ENCODE peak calls at places on chromosomes 1 and 21, in six cellular contexts. U is NCI-H446; D is EL; B is GM06990; I is CD8-positive, alpha-beta memory T cell; Q is epithelial cell of esophagus. V is an unnamed sample.
A peak's percentile ranks its signal among the peaks of the same experiment; 100 is the strongest.

GRCh38 chr1:155015527-155016230 is 13.1 kb downstream of the ZBTB7B start:
- DNase-seq in D (no peak), B (no peak), Q (no peak), I (no peak), U (no peak), V (no peak)

GRCh38 chr1:119635801-119636390 is 12.2 kb downstream of the ZNF697 start:
- DNase-seq in D (peak; percentile 68), U (no peak), Q (peak; percentile 62), I (no peak), B (no peak), V (no peak)

GRCh38 chr1:214187933-214188332 is 93.0 kb upstream of the SMYD2 start:
- DNase-seq in I (no peak), Q (no peak), B (no peak), D (no peak), U (no peak), V (no peak)

GRCh38 chr1:89539135-89539534 is 14.5 kb downstream of the LRRC8B start:
- DNase-seq in D (no peak), I (no peak), Q (no peak), U (no peak), B (no peak), V (no peak)

GRCh38 chr1:26626994-26627393 is 68.8 kb upstream of the ARID1A start:
- DNase-seq in U (no peak), I (no peak), D (peak; percentile 16), Q (no peak), B (no peak), V (no peak)

GRCh38 chr1:221162352-221162751 is 283.1 kb downstream of the HLX start:
- DNase-seq in D (no peak), I (no peak), B (no peak), U (no peak), Q (no peak), V (peak; percentile 24)

GRCh38 chr1:52534928-52535764 is 17.7 kb downstream of the TUT4 start:
- DNase-seq in D (peak; percentile 27), B (no peak), U (no peak), I (no peak), Q (no peak), V (no peak)

GRCh38 chr1:1208713-1209433 is 2.5 kb upstream of the TNFRSF18 start:
- DNase-seq in D (peak; percentile 36), Q (no peak), I (peak; percentile 1), B (peak; percentile 41), U (no peak), V (no peak)

GRCh38 chr1:172397221-172397620 is 23.3 kb upstream of the C1orf105 start:
- DNase-seq in Q (peak; percentile 77), U (no peak), D (no peak), B (peak; percentile 28), I (no peak), V (peak; percentile 36)

GRCh38 chr1:38360807-38361206 is 314.2 kb upstream of the POU3F1 start:
- DNase-seq in Q (no peak), U (no peak), B (no peak), D (no peak), I (no peak), V (no peak)

GRCh38 chr1:3463891-3464648 is 9.6 kb downstream of the ARHGEF16 start:
- DNase-seq in U (no peak), D (no peak), Q (no peak), B (no peak), I (no peak), V (no peak)

GRCh38 chr21:44456207-44456914 is 1.1 kb downstream of the LRRC3 start:
- DNase-seq in I (no peak), Q (no peak), B (no peak), U (no peak), D (no peak), V (no peak)

GRCh38 chr1:80847904-80848303 is 952.8 kb upstream of the ADGRL2 start:
- DNase-seq in Q (no peak), U (no peak), B (no peak), I (no peak), D (no peak), V (no peak)

GRCh38 chr1:181102841-181103240 is 14.3 kb downstream of the IER5 start:
- DNase-seq in Q (no peak), D (peak; percentile 31), I (no peak), U (no peak), B (no peak), V (no peak)

GRCh38 chr1:229769006-229769405 is 143.0 kb downstream of the URB2 start:
- DNase-seq in Q (no peak), B (no peak), D (no peak), I (no peak), U (no peak), V (no peak)

GRCh38 chr1:89489037-89489729 is 35.4 kb upstream of the LRRC8B start:
- DNase-seq in D (peak; percentile 24), Q (peak; percentile 41), B (no peak), U (no peak), I (no peak), V (peak; percentile 25)

GRCh38 chr1:78387872-78388271 is 102.9 kb upstream of the PTGFR start:
- DNase-seq in B (no peak), D (no peak), U (no peak), I (no peak), Q (no peak), V (no peak)

GRCh38 chr1:29428997-29429396 is 192.7 kb downstream of the PTPRU start:
- DNase-seq in B (no peak), D (no peak), Q (no peak), I (no peak), U (no peak), V (no peak)

GRCh38 chr1:88612299-88612698 is 71.8 kb upstream of the PKN2 start:
- DNase-seq in U (no peak), I (no peak), Q (no peak), B (no peak), D (no peak), V (no peak)

GRCh38 chr21:45125347-45125746 is 51.0 kb downstream of the ADARB1 start:
- DNase-seq in D (no peak), I (no peak), B (no peak), Q (no peak), U (no peak), V (no peak)

GRCh38 chr1:31878018-31878417 is 60.1 kb downstream of the PTP4A2 start:
- DNase-seq in B (peak; percentile 26), I (no peak), D (no peak), Q (no peak), U (no peak), V (no peak)

GRCh38 chr21:29939859-29940245 is at the start of gene GRIK1:
- DNase-seq in B (no peak), Q (peak; percentile 15), U (no peak), I (no peak), D (no peak), V (no peak)

GRCh38 chr1:187229496-187229895 is 400.7 kb downstream of the PLA2G4A start:
- DNase-seq in I (no peak), U (no peak), B (no peak), D (no peak), Q (no peak), V (no peak)

GRCh38 chr1:198201956-198202784 is 45.4 kb downstream of the NEK7 start:
- DNase-seq in Q (no peak), B (peak; percentile 36), U (no peak), I (no peak), D (no peak), V (no peak)

GRCh38 chr1:53025034-53025777 is 36.8 kb upstream of the PODN start:
- DNase-seq in Q (peak; percentile 65), D (peak; percentile 88), U (no peak), B (no peak), I (no peak), V (peak; percentile 74)

GRCh38 chr1:201454568-201454967 is 14.4 kb downstream of the PHLDA3 start:
- DNase-seq in Q (no peak), D (no peak), B (no peak), I (no peak), U (no peak), V (no peak)

GRCh38 chr1:30604801-30605440 is 118.5 kb downstream of the MATN1 start:
- DNase-seq in B (no peak), Q (no peak), D (no peak), I (no peak), U (no peak), V (no peak)

GRCh38 chr1:214615111-214615510 is 12.1 kb downstream of the CENPF start:
- DNase-seq in D (peak; percentile 51), Q (peak; percentile 16), B (no peak), U (no peak), I (no peak), V (no peak)

GRCh38 chr1:184427722-184428121 is 40.9 kb downstream of the C1orf21 start:
- DNase-seq in D (no peak), I (no peak), B (no peak), Q (no peak), U (no peak), V (no peak)

GRCh38 chr1:231702321-231702720 is 75.7 kb downstream of the DISC1 start:
- DNase-seq in B (no peak), I (no peak), Q (no peak), D (no peak), U (no peak), V (no peak)

GRCh38 chr1:55374801-55375616 is 159.8 kb upstream of the USP24 start:
- DNase-seq in B (no peak), Q (no peak), D (peak; percentile 69), I (no peak), U (no peak), V (peak; percentile 57)

GRCh38 chr1:3955196-3955772 is 55.2 kb upstream of the C1orf174 start:
- DNase-seq in D (no peak), I (no peak), B (no peak), U (no peak), Q (no peak), V (no peak)

GRCh38 chr1:242017580-242018233 is 18.8 kb upstream of the MAP1LC3C start:
- DNase-seq in D (peak; percentile 62), B (no peak), Q (peak; percentile 54), U (peak; percentile 55), I (no peak), V (peak; percentile 86)

GRCh38 chr1:41631971-41632370 is 147.5 kb upstream of the EDN2 start:
- DNase-seq in D (peak; percentile 78), Q (peak; percentile 40), I (no peak), U (no peak), B (no peak), V (peak; percentile 26)

V was measured in MCF 10A.